ENCODE peak calls at places on chromosomes 11 and 22, in four cellular contexts. One of them, this sample, is unnamed.

GRCh38 chr11:25899761-25900160 is 432.2 kb upstream of the ANO3 start:
- DNase-seq in body of pancreas: no peak
- DNase-seq in Peyer's patch: no peak
- DNase-seq in GM12892: no peak
- DNase-seq in this sample: no peak

GRCh38 chr22:48748113-48748859 is 1079.4 kb downstream of the BRD1 start:
- DNase-seq in Peyer's patch: peak
- DNase-seq in GM12892: no peak
- DNase-seq in body of pancreas: no peak
- DNase-seq in this sample: peak

GRCh38 chr11:62575837-62576236 is 2.1 kb upstream of the EEF1G start:
- DNase-seq in body of pancreas: no peak
- DNase-seq in Peyer's patch: no peak
- DNase-seq in GM12892: no peak
- DNase-seq in this sample: no peak

GRCh38 chr11:19607656-19608360 is 104.8 kb upstream of the NAV2 start:
- DNase-seq in Peyer's patch: no peak
- DNase-seq in body of pancreas: no peak
- DNase-seq in GM12892: no peak
- DNase-seq in this sample: no peak

GRCh38 chr22:28674121-28674563 is 5.5 kb downstream of the TTC28 start:
- DNase-seq in GM12892: peak
- DNase-seq in Peyer's patch: peak
- DNase-seq in body of pancreas: no peak
- DNase-seq in this sample: no peak

GRCh38 chr22:30444632-30445437 is 19.3 kb downstream of the MTFP1 start:
- DNase-seq in GM12892: peak
- DNase-seq in Peyer's patch: no peak
- DNase-seq in body of pancreas: peak
- DNase-seq in this sample: peak

GRCh38 chr22:20024225-20025087 is 3.5 kb downstream of the TANGO2 start:
- DNase-seq in body of pancreas: peak
- DNase-seq in GM12892: no peak
- DNase-seq in Peyer's patch: no peak
- DNase-seq in this sample: no peak

GRCh38 chr11:108754901-108755625 is 90.2 kb downstream of the DDX10 start:
- DNase-seq in GM12892: no peak
- DNase-seq in body of pancreas: no peak
- DNase-seq in Peyer's patch: no peak
- DNase-seq in this sample: peak

GRCh38 chr11:57312511-57313021 is 12.2 kb downstream of the TNKS1BP1 start:
- DNase-seq in GM12892: no peak
- DNase-seq in body of pancreas: no peak
- DNase-seq in Peyer's patch: no peak
- DNase-seq in this sample: no peak

GRCh38 chr11:117942255-117942654 is 13.1 kb upstream of the TMPRSS13 start:
- DNase-seq in Peyer's patch: peak
- DNase-seq in body of pancreas: no peak
- DNase-seq in GM12892: no peak
- DNase-seq in this sample: no peak

GRCh38 chr11:114896594-114896993 is 218.3 kb downstream of the NXPE2 start:
- DNase-seq in Peyer's patch: no peak
- DNase-seq in GM12892: no peak
- DNase-seq in body of pancreas: no peak
- DNase-seq in this sample: no peak

GRCh38 chr11:28512143-28512756 is 404.1 kb downstream of the METTL15 start:
- DNase-seq in GM12892: no peak
- DNase-seq in Peyer's patch: no peak
- DNase-seq in body of pancreas: no peak
- DNase-seq in this sample: no peak

GRCh38 chr11:126080206-126080941 is 17.7 kb upstream of the CDON start:
- DNase-seq in body of pancreas: peak
- DNase-seq in GM12892: no peak
- DNase-seq in Peyer's patch: no peak
- DNase-seq in this sample: no peak

GRCh38 chr11:16091862-16092261 is 264.5 kb downstream of the SOX6 start:
- DNase-seq in Peyer's patch: no peak
- DNase-seq in GM12892: no peak
- DNase-seq in body of pancreas: no peak
- DNase-seq in this sample: no peak

GRCh38 chr11:119404872-119405271 is 18.1 kb downstream of the THY1 start:
- DNase-seq in body of pancreas: no peak
- DNase-seq in GM12892: no peak
- DNase-seq in Peyer's patch: no peak
- DNase-seq in this sample: no peak

GRCh38 chr22:42190274-42190673 is 59.7 kb upstream of the CYP2D6 start:
- DNase-seq in body of pancreas: no peak
- DNase-seq in Peyer's patch: no peak
- DNase-seq in GM12892: no peak
- DNase-seq in this sample: no peak

GRCh38 chr11:64564947-64565889 is 25.8 kb upstream of the SLC22A12 start:
- DNase-seq in GM12892: no peak
- DNase-seq in Peyer's patch: no peak
- DNase-seq in body of pancreas: no peak
- DNase-seq in this sample: no peak

GRCh38 chr11:134047586-134047999 is 21.3 kb upstream of the JAM3 start:
- DNase-seq in body of pancreas: peak
- DNase-seq in Peyer's patch: no peak
- DNase-seq in GM12892: no peak
- DNase-seq in this sample: peak

GRCh38 chr11:20070459-20070858 is 89.8 kb downstream of the DBX1 start:
- DNase-seq in Peyer's patch: no peak
- DNase-seq in body of pancreas: no peak
- DNase-seq in GM12892: no peak
- DNase-seq in this sample: no peak

GRCh38 chr22:21000215-21000986 is 1.5 kb downstream of the THAP7 start:
- DNase-seq in Peyer's patch: no peak
- DNase-seq in GM12892: no peak
- DNase-seq in body of pancreas: no peak
- DNase-seq in this sample: no peak

GRCh38 chr11:60842688-60843605 is 1.0 kb downstream of the CCDC86 start:
- DNase-seq in Peyer's patch: no peak
- DNase-seq in GM12892: no peak
- DNase-seq in body of pancreas: no peak
- DNase-seq in this sample: no peak

GRCh38 chr22:23233084-23233501 is 52.8 kb downstream of the BCR start:
- DNase-seq in GM12892: no peak
- DNase-seq in body of pancreas: no peak
- DNase-seq in Peyer's patch: no peak
- DNase-seq in this sample: peak

GRCh38 chr22:36506637-36507517 is at the start of gene FOXRED2:
- DNase-seq in GM12892: peak
- DNase-seq in Peyer's patch: peak
- DNase-seq in body of pancreas: peak
- DNase-seq in this sample: peak

GRCh38 chr22:36510966-36511881 is 4.4 kb upstream of the FOXRED2 start:
- DNase-seq in Peyer's patch: peak
- DNase-seq in GM12892: no peak
- DNase-seq in body of pancreas: peak
- DNase-seq in this sample: peak

GRCh38 chr22:36507518-36508010 is 724 bp upstream of the FOXRED2 start:
- DNase-seq in body of pancreas: no peak
- DNase-seq in Peyer's patch: no peak
- DNase-seq in GM12892: no peak
- DNase-seq in this sample: no peak

GRCh38 chr22:36510384-36510783 is 3.5 kb upstream of the FOXRED2 start:
- DNase-seq in GM12892: no peak
- DNase-seq in Peyer's patch: no peak
- DNase-seq in body of pancreas: no peak
- DNase-seq in this sample: no peak

DNA sequence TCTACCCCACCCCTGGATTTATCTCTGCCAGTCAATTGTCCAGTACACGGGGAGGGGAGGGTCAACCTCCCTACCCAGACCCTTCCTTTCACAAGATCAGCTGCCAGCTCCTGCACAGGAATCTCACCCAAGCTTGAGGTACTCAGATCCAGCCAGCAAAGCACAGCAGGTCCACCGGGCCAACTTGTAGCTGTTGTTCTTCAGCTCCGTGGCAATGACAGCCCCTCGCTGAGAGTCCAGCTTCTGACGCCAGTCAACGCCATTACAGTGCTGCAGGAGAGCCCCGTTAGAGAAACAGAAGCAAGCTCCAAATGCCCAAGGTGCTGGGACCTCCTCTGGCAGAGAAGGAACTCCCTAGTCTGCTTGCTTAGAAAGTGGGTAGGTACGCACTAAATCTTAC is 5.5 kb upstream of the FOXRED2 start:
- DNase-seq in GM12892: no peak
- DNase-seq in Peyer's patch: no peak
- DNase-seq in body of pancreas: no peak
- DNase-seq in this sample: no peak
- TF ChIP-seq POLR2A in GM12892: no peak
- TF ChIP-seq POLR2A in Peyer's patch: no peak
- TF ChIP-seq POLR2A in body of pancreas: no peak
- TF ChIP-seq POLR2A in this sample: no peak

DNA sequence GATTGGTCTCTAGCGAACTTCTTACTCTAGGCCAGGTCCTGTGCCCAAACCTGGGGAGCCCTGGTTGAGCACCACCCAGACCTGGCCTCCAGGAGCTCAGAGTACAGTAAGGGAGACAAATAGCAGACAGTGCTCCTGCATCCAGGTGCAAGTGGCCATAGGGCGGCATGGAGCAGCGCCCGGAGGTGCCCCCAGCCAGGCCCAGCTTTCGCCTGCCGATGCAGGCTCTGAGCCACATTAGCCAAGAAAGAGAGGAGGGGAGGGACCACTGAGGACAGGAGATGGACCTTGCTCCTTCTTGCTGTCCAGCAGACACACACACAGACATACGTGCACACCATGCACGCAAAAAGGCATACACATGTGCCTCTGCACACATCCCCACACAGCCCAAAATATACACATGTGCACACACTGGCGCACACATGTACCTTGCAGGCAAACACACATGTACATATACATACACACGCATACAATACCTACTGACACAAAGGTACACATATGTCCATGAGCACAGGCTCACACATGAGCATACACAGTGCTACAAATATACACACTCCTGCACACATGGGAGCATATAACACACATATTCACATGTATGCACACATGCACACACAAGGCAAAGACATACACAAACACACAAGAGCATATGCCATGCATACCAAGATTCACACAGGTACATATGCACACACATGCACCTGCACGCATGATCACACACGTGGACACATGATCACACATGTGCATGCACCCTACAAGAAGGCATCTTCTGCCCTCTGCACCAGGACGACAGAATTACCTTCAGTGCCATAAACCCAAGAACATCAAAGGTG is 68.8 kb upstream of the FGF3 start:
- DNase-seq in Peyer's patch: no peak
- DNase-seq in GM12892: no peak
- DNase-seq in body of pancreas: no peak
- DNase-seq in this sample: no peak
- TF ChIP-seq POLR2A in Peyer's patch: no peak
- TF ChIP-seq POLR2A in GM12892: no peak
- TF ChIP-seq POLR2A in body of pancreas: no peak
- TF ChIP-seq POLR2A in this sample: no peak

GRCh38 chr11:106077609-106078517 is at the start of gene AASDHPPT:
- DNase-seq in Peyer's patch: no peak
- DNase-seq in body of pancreas: peak
- DNase-seq in GM12892: no peak
- DNase-seq in this sample: peak
- TF ChIP-seq POLR2A in Peyer's patch: no peak
- TF ChIP-seq POLR2A in body of pancreas: peak
- TF ChIP-seq POLR2A in GM12892: peak
- TF ChIP-seq POLR2A in this sample: no peak

DNA sequence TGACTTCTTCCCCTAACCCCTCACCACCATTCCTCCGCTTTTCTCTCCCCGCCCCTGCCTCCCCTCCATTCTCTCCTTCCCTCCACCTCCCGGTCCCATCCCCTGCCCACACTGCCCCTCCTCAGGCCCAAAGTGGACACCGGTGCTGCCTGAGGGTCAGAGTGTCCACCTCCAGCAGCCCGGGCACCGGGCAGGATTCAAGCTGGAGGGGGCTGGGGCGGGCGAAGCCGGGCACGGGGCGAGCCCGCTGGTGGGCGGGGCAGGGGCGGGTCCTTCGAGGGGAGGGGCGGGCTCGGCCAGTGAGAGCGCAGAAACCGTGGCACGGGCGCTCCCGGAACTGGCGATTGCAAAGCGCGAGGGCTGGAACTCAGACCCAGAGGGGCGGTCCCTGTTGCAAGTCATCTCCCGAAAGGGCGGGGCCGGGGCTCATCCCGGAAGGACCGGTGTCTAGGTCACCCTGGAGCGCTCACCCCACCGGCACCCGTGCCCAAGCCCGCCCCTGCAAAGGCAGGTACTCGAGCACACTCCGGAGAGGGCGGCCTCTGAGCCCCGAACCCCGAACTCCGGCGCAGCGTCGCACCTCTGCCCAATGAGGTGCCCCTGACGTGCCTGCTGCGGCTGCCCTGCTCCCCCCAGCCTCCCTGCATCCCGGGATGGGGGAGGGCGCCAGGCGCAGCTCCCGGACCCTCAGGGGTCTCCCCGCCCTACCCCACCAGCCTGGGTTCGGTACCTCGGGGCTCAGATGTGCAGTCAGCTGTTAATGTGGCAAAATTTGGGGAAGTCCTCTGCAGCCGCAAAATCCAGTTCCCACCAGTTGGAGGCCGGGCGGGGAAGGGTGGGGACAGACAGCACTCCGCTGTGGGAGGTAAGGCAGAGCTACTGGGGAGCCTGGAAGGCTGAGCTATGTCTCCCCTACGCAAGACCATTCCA is 16.5 kb upstream of the CDKN1C start:
- DNase-seq in GM12892: peak
- DNase-seq in body of pancreas: peak
- DNase-seq in Peyer's patch: peak
- DNase-seq in this sample: peak
- TF ChIP-seq POLR2A in GM12892: peak
- TF ChIP-seq POLR2A in body of pancreas: peak
- TF ChIP-seq POLR2A in Peyer's patch: peak
- TF ChIP-seq POLR2A in this sample: no peak

GRCh38 chr22:25564320-25564978 is at the start of gene GRK3:
- DNase-seq in body of pancreas: peak
- DNase-seq in Peyer's patch: peak
- DNase-seq in GM12892: peak
- DNase-seq in this sample: peak
- TF ChIP-seq POLR2A in body of pancreas: peak
- TF ChIP-seq POLR2A in Peyer's patch: no peak
- TF ChIP-seq POLR2A in GM12892: peak
- TF ChIP-seq POLR2A in this sample: no peak

DNA sequence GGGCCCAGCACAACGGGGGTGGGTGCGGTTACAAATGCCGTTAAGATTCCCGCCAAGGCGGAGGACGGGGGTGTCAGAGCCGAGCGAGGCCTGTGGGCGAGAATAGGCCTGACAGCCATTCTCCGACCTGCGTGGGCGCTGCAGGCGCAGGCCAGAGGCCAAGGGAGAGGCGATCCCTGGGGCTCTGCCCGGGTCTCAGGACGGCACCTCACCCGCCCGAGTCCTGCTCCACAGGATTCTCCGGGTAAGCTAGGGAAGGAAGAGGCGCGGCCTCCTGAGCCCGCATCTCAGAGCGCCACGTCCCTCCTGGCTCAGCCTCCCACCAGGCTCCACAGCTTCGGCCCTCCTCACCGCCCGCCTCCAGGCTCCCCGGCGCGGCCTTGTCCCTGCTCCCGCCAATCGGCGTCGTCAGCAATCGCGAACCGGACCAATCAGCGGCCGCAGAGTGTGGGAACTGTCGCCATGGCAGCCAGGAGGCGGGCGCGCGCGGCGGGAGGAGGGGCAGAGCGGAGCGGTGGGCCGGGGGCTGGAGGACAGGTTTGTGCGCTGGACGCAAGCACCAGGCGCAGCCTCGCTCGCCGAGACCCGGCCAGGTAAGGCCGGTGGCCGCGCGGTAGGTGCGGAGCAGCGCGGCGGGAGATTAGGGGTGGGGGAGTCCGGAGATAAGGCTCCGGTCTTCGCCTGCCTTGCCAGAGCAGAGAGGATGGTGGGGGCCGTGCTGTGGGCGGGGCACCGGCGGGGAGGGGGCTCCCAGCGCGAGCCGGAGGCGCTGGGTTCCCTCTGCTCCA is at the start of gene NUCB2:
- DNase-seq in Peyer's patch: peak
- DNase-seq in body of pancreas: peak
- DNase-seq in GM12892: peak
- DNase-seq in this sample: peak
- TF ChIP-seq POLR2A in Peyer's patch: peak
- TF ChIP-seq POLR2A in body of pancreas: peak
- TF ChIP-seq POLR2A in GM12892: peak
- TF ChIP-seq POLR2A in this sample: peak

This sample was measured in testis.